ENCODE peak calls at places on chromosome 2, in nine cellular contexts. A, Y, R, H, P, T, S, D and Z are unnamed samples.

GRCh38 chr2:55204536-55204935 is 27.6 kb downstream of the CLHC1 start:
- DNase-seq in A (no peak), Y (no peak), R (no peak), H (no peak), P (no peak), T (no peak), S (no peak), D (no peak), Z (no peak)

GRCh38 chr2:235106874-235107639 is 155.2 kb downstream of the SH3BP4 start:
- DNase-seq in A (peak), Y (peak), R (no peak), H (peak), P (peak), T (peak), S (peak), D (peak), Z (peak)

GRCh38 chr2:137826373-137827372 is 137.6 kb upstream of the HNMT start:
- DNase-seq in A (no peak), Y (no peak), R (no peak), H (no peak), P (no peak), T (no peak), S (peak), D (no peak), Z (no peak)

GRCh38 chr2:238440767-238441166 is 14.0 kb downstream of the ASB1 start:
- DNase-seq in A (no peak), Y (no peak), R (no peak), H (no peak), P (no peak), T (no peak), S (no peak), D (no peak), Z (no peak)

GRCh38 chr2:151024696-151025095 is 237.0 kb downstream of the RBM43 start:
- DNase-seq in A (no peak), Y (no peak), R (no peak), H (no peak), P (no peak), T (no peak), S (no peak), D (no peak), Z (no peak)

GRCh38 chr2:238114331-238114841 is 14.2 kb downstream of the ESPNL start:
- DNase-seq in A (no peak), Y (no peak), R (no peak), H (no peak), P (no peak), T (no peak), S (no peak), D (no peak), Z (no peak)

GRCh38 chr2:120317180-120317533 is 28.8 kb upstream of the INHBB start:
- DNase-seq in A (no peak), Y (no peak), R (no peak), H (no peak), P (no peak), T (no peak), S (no peak), D (no peak), Z (no peak)

GRCh38 chr2:96831679-96832078 is 12.1 kb downstream of the ANKRD23 start:
- DNase-seq in A (no peak), Y (peak), R (no peak), H (no peak), P (no peak), T (no peak), S (no peak), D (no peak), Z (no peak)

GRCh38 chr2:25845843-25846505 is 32.3 kb downstream of the ASXL2 start:
- DNase-seq in A (peak), Y (no peak), R (no peak), H (no peak), P (no peak), T (no peak), S (peak), D (no peak), Z (no peak)

GRCh38 chr2:108396845-108397244 is 19.1 kb downstream of the SULT1C4 start:
- DNase-seq in A (peak), Y (no peak), R (no peak), H (no peak), P (peak), T (peak), S (peak), D (no peak), Z (no peak)

GRCh38 chr2:70964596-70965386 is 13.6 kb upstream of the ANKRD53 start:
- DNase-seq in A (peak), Y (peak), R (peak), H (peak), P (peak), T (peak), S (peak), D (peak), Z (no peak)

GRCh38 chr2:68441179-68441993 is 25.7 kb downstream of the FBXO48 start:
- DNase-seq in A (peak), Y (peak), R (peak), H (peak), P (peak), T (peak), S (peak), D (peak), Z (peak)

GRCh38 chr2:85584857-85585780 is 888 bp downstream of the VAMP5 start:
- DNase-seq in A (peak), Y (no peak), R (no peak), H (peak), P (no peak), T (peak), S (peak), D (no peak), Z (no peak)

GRCh38 chr2:193518061-193518817 is 1323.5 kb upstream of the TMEFF2 start:
- DNase-seq in A (peak), Y (no peak), R (no peak), H (peak), P (no peak), T (peak), S (no peak), D (no peak), Z (no peak)

GRCh38 chr2:44275915-44276279 is 617 bp downstream of the SLC3A1 start:
- DNase-seq in A (peak), Y (no peak), R (no peak), H (no peak), P (no peak), T (peak), S (no peak), D (no peak), Z (no peak)

GRCh38 chr2:176999331-176999730 is 213.3 kb upstream of the HNRNPA3 start:
- DNase-seq in A (peak), Y (no peak), R (no peak), H (no peak), P (no peak), T (peak), S (peak), D (no peak), Z (no peak)

GRCh38 chr2:176176233-176176632 is 12.2 kb upstream of the HOXD1 start:
- DNase-seq in A (no peak), Y (no peak), R (no peak), H (no peak), P (no peak), T (no peak), S (no peak), D (no peak), Z (no peak)

GRCh38 chr2:227592694-227593387 is 5.9 kb upstream of the SCYGR2 start:
- DNase-seq in A (peak), Y (no peak), R (no peak), H (no peak), P (no peak), T (no peak), S (peak), D (no peak), Z (no peak)
- TF ChIP-seq CTCF in A (no peak), Y (no peak), R (no peak), H (no peak), P (no peak), T (no peak), S (no peak), D (no peak), Z (no peak)

GRCh38 chr2:241666627-241667400 is 19.8 kb downstream of the DTYMK start:
- DNase-seq in A (no peak), Y (no peak), R (no peak), H (no peak), P (no peak), T (no peak), S (no peak), D (peak), Z (no peak)
- TF ChIP-seq CTCF in A (no peak), Y (no peak), R (no peak), H (no peak), P (no peak), T (no peak), S (no peak), D (no peak), Z (no peak)

GRCh38 chr2:36357506-36358316 is 2.1 kb downstream of the CRIM1 start:
- DNase-seq in A (peak), Y (no peak), R (no peak), H (peak), P (peak), T (peak), S (peak), D (peak), Z (no peak)
- TF ChIP-seq CTCF in A (peak), Y (peak), R (no peak), H (peak), P (no peak), T (peak), S (no peak), D (peak), Z (peak)

DNA sequence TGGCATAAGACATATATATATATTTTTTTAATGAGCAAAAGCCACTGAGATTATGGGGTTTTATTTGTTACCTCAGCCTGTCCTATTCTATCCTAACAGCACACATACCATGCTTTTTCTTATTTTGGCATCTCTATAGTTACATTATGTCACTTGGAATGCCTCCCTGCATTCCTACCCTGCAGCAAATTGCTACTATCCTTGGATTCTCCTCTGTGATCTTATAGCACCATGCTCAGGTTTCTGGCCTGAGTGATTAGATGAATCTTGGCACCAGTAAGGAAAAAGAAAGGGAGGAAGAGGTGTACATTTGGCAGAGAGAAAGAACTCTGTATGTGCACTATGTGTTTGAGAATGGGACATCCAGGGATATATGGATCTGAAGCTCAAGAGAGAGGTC is 86.3 kb upstream of the PELI1 start:
- DNase-seq in A (no peak), Y (no peak), R (no peak), H (no peak), P (no peak), T (no peak), S (no peak), D (no peak), Z (no peak)
- TF ChIP-seq CTCF in A (no peak), Y (no peak), R (no peak), H (no peak), P (no peak), T (no peak), S (no peak), D (no peak), Z (no peak)